ENCODE peak calls at places on chromosomes 16 and 17, in nine cellular contexts. One of them, this sample, is unnamed.

GRCh38 chr16:81494888-81495287 is 50.3 kb downstream of the CMIP start:
- DNase-seq in PC-3: no peak
- DNase-seq in thoracic aorta: no peak
- DNase-seq in OCI-LY7: no peak
- DNase-seq in CD8-positive, alpha-beta T cell: no peak
- DNase-seq in A549: no peak
- DNase-seq in heart right ventricle: no peak
- DNase-seq in progenitor cell of endocrine pancreas: no peak
- DNase-seq in H9: no peak
- DNase-seq in this sample: no peak

GRCh38 chr16:30472328-30472942 is at the start of gene ITGAL:
- DNase-seq in PC-3: no peak
- DNase-seq in thoracic aorta: no peak
- DNase-seq in OCI-LY7: peak; percentile 90
- DNase-seq in CD8-positive, alpha-beta T cell: peak; percentile 80
- DNase-seq in A549: no peak
- DNase-seq in heart right ventricle: peak; percentile 35
- DNase-seq in progenitor cell of endocrine pancreas: no peak
- DNase-seq in H9: no peak
- DNase-seq in this sample: no peak

GRCh38 chr16:57257455-57258070 is 12.5 kb downstream of the ARL2BP start:
- DNase-seq in PC-3: no peak
- DNase-seq in thoracic aorta: no peak
- DNase-seq in OCI-LY7: no peak
- DNase-seq in CD8-positive, alpha-beta T cell: no peak
- DNase-seq in A549: no peak
- DNase-seq in heart right ventricle: no peak
- DNase-seq in progenitor cell of endocrine pancreas: no peak
- DNase-seq in H9: no peak
- DNase-seq in this sample: no peak

GRCh38 chr17:42980766-42981397 is 517 bp downstream of the RUNDC1 start:
- DNase-seq in PC-3: peak; percentile 62
- DNase-seq in thoracic aorta: no peak
- DNase-seq in OCI-LY7: peak; percentile 86
- DNase-seq in CD8-positive, alpha-beta T cell: peak; percentile 55
- DNase-seq in A549: peak; percentile 75
- DNase-seq in heart right ventricle: peak; percentile 37
- DNase-seq in progenitor cell of endocrine pancreas: peak; percentile 44
- DNase-seq in H9: peak; percentile 71
- DNase-seq in this sample: peak; percentile 57

GRCh38 chr17:45640141-45640850 is 143.8 kb upstream of the CRHR1 start:
- DNase-seq in PC-3: peak; percentile 91
- DNase-seq in thoracic aorta: peak; percentile 9
- DNase-seq in OCI-LY7: peak; percentile 75
- DNase-seq in CD8-positive, alpha-beta T cell: peak; percentile 77
- DNase-seq in A549: peak; percentile 88
- DNase-seq in heart right ventricle: peak; percentile 62
- DNase-seq in progenitor cell of endocrine pancreas: peak; percentile 78
- DNase-seq in H9: peak; percentile 90
- DNase-seq in this sample: peak; percentile 90

GRCh38 chr16:5502467-5502869 is 404.9 kb upstream of the EEF2KMT start:
- DNase-seq in PC-3: no peak
- DNase-seq in thoracic aorta: no peak
- DNase-seq in OCI-LY7: peak; percentile 1
- DNase-seq in CD8-positive, alpha-beta T cell: no peak
- DNase-seq in A549: peak; percentile 17
- DNase-seq in heart right ventricle: no peak
- DNase-seq in progenitor cell of endocrine pancreas: peak; percentile 39
- DNase-seq in H9: peak; percentile 74
- DNase-seq in this sample: peak; percentile 53

GRCh38 chr16:54142787-54143186 is 143.8 kb downstream of the IRX3 start:
- DNase-seq in PC-3: no peak
- DNase-seq in thoracic aorta: no peak
- DNase-seq in OCI-LY7: no peak
- DNase-seq in CD8-positive, alpha-beta T cell: no peak
- DNase-seq in A549: no peak
- DNase-seq in heart right ventricle: no peak
- DNase-seq in progenitor cell of endocrine pancreas: no peak
- DNase-seq in H9: no peak
- DNase-seq in this sample: no peak

GRCh38 chr17:9862191-9862590 is 36.5 kb downstream of the GLP2R start:
- DNase-seq in PC-3: peak; percentile 11
- DNase-seq in thoracic aorta: no peak
- DNase-seq in OCI-LY7: no peak
- DNase-seq in CD8-positive, alpha-beta T cell: no peak
- DNase-seq in A549: peak; percentile 24
- DNase-seq in heart right ventricle: no peak
- DNase-seq in progenitor cell of endocrine pancreas: no peak
- DNase-seq in H9: no peak
- DNase-seq in this sample: no peak

GRCh38 chr17:35766903-35767510 is 6.3 kb downstream of the C17orf50 start:
- DNase-seq in PC-3: peak; percentile 61
- DNase-seq in thoracic aorta: no peak
- DNase-seq in OCI-LY7: peak; percentile 46
- DNase-seq in CD8-positive, alpha-beta T cell: peak; percentile 16
- DNase-seq in A549: peak; percentile 58
- DNase-seq in heart right ventricle: no peak
- DNase-seq in progenitor cell of endocrine pancreas: no peak
- DNase-seq in H9: no peak
- DNase-seq in this sample: no peak

DNA sequence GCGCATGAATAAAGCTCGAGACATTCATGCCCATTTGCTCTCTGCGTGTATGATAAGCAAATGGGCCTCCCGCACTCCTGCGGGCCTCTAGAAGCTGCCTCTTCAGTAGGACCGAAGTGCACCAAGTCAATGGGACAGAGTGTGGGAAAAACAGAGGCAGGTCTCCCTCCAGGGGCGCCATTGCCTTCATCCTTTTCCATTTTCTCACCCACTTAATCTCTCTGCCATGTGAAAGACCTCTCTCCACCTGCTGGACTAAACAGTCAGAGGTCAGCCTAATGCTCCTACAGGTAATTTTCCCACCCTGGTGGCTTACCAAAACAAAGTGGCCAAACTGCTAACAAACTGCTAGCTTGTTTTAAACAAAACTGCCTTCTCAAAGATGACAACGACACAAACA is 210.9 kb downstream of the ZFHX3 start:
- DNase-seq in PC-3: no peak
- DNase-seq in thoracic aorta: no peak
- DNase-seq in OCI-LY7: no peak
- DNase-seq in CD8-positive, alpha-beta T cell: no peak
- DNase-seq in A549: peak; percentile 22
- DNase-seq in heart right ventricle: no peak
- DNase-seq in progenitor cell of endocrine pancreas: no peak
- DNase-seq in H9: peak; percentile 66
- DNase-seq in this sample: no peak
- TF ChIP-seq CTCF in PC-3: peak; percentile 19
- TF ChIP-seq CTCF in thoracic aorta: no peak
- TF ChIP-seq CTCF in OCI-LY7: peak; percentile 34
- TF ChIP-seq CTCF in CD8-positive, alpha-beta T cell: no peak
- TF ChIP-seq CTCF in A549: no peak
- TF ChIP-seq CTCF in heart right ventricle: no peak
- TF ChIP-seq CTCF in progenitor cell of endocrine pancreas: peak; percentile 36
- TF ChIP-seq CTCF in H9: peak; percentile 57
- TF ChIP-seq CTCF in this sample: no peak

GRCh38 chr16:75555707-75556512 is at the start of gene TMEM231:
- DNase-seq in PC-3: peak; percentile 83
- DNase-seq in thoracic aorta: peak; percentile 95
- DNase-seq in OCI-LY7: peak; percentile 95
- DNase-seq in CD8-positive, alpha-beta T cell: peak; percentile 98
- DNase-seq in A549: peak; percentile 91
- DNase-seq in heart right ventricle: peak; percentile 98
- DNase-seq in progenitor cell of endocrine pancreas: peak; percentile 87
- DNase-seq in H9: peak; percentile 96
- DNase-seq in this sample: peak; percentile 98
- TF ChIP-seq CTCF in PC-3: no peak
- TF ChIP-seq CTCF in thoracic aorta: no peak
- TF ChIP-seq CTCF in OCI-LY7: peak; percentile 20
- TF ChIP-seq CTCF in CD8-positive, alpha-beta T cell: no peak
- TF ChIP-seq CTCF in A549: no peak
- TF ChIP-seq CTCF in heart right ventricle: no peak
- TF ChIP-seq CTCF in progenitor cell of endocrine pancreas: peak; percentile 18
- TF ChIP-seq CTCF in H9: no peak
- TF ChIP-seq CTCF in this sample: no peak

GRCh38 chr16:66484453-66485213 is 57.5 kb downstream of the BEAN1 start:
- DNase-seq in PC-3: no peak
- DNase-seq in thoracic aorta: no peak
- DNase-seq in OCI-LY7: peak; percentile 24
- DNase-seq in CD8-positive, alpha-beta T cell: no peak
- DNase-seq in A549: peak; percentile 19
- DNase-seq in heart right ventricle: no peak
- DNase-seq in progenitor cell of endocrine pancreas: no peak
- DNase-seq in H9: peak; percentile 26
- DNase-seq in this sample: no peak
- TF ChIP-seq CTCF in PC-3: no peak
- TF ChIP-seq CTCF in thoracic aorta: no peak
- TF ChIP-seq CTCF in OCI-LY7: peak; percentile 21
- TF ChIP-seq CTCF in CD8-positive, alpha-beta T cell: no peak
- TF ChIP-seq CTCF in A549: no peak
- TF ChIP-seq CTCF in heart right ventricle: no peak
- TF ChIP-seq CTCF in progenitor cell of endocrine pancreas: no peak
- TF ChIP-seq CTCF in H9: no peak
- TF ChIP-seq CTCF in this sample: no peak

DNA sequence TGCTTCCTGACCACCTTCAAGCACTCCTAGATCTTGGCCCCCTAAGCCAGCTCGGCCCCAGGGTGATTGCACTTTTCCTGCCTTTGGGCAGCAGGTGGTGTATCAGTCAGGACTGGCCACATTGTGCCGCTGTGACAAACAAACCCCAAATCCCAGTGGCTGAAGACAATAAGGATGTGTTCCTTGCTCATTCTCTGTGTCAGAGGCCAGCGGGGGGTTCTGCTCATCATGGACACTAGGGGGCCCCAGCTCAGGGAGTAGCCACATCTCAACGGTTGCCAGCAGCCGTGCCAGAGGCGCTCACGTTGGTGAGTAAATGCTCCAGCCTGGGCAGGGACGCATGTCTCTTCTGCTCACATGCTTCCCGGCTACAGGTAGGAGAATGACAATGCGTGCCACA is 60.4 kb downstream of the ZDHHC7 start:
- DNase-seq in PC-3: peak; percentile 42
- DNase-seq in thoracic aorta: no peak
- DNase-seq in OCI-LY7: peak; percentile 49
- DNase-seq in CD8-positive, alpha-beta T cell: peak; percentile 31
- DNase-seq in A549: peak; percentile 66
- DNase-seq in heart right ventricle: no peak
- DNase-seq in progenitor cell of endocrine pancreas: no peak
- DNase-seq in H9: peak; percentile 60
- DNase-seq in this sample: peak; percentile 21
- TF ChIP-seq CTCF in PC-3: peak; percentile 58
- TF ChIP-seq CTCF in thoracic aorta: no peak
- TF ChIP-seq CTCF in OCI-LY7: peak; percentile 66
- TF ChIP-seq CTCF in CD8-positive, alpha-beta T cell: no peak
- TF ChIP-seq CTCF in A549: peak; percentile 19
- TF ChIP-seq CTCF in heart right ventricle: no peak
- TF ChIP-seq CTCF in progenitor cell of endocrine pancreas: no peak
- TF ChIP-seq CTCF in H9: peak; percentile 50
- TF ChIP-seq CTCF in this sample: no peak

GRCh38 chr16:49851468-49851787 is 4.5 kb downstream of the ZNF423 start:
- DNase-seq in PC-3: no peak
- DNase-seq in thoracic aorta: no peak
- DNase-seq in OCI-LY7: no peak
- DNase-seq in CD8-positive, alpha-beta T cell: no peak
- DNase-seq in A549: no peak
- DNase-seq in heart right ventricle: no peak
- DNase-seq in progenitor cell of endocrine pancreas: no peak
- DNase-seq in H9: no peak
- DNase-seq in this sample: no peak

GRCh38 chr16:49849709-49850108 is 6.2 kb downstream of the ZNF423 start:
- DNase-seq in PC-3: no peak
- DNase-seq in thoracic aorta: no peak
- DNase-seq in OCI-LY7: no peak
- DNase-seq in CD8-positive, alpha-beta T cell: no peak
- DNase-seq in A549: no peak
- DNase-seq in heart right ventricle: no peak
- DNase-seq in progenitor cell of endocrine pancreas: no peak
- DNase-seq in H9: no peak
- DNase-seq in this sample: no peak

GRCh38 chr16:49849037-49849436 is 6.9 kb downstream of the ZNF423 start:
- DNase-seq in PC-3: no peak
- DNase-seq in thoracic aorta: no peak
- DNase-seq in OCI-LY7: no peak
- DNase-seq in CD8-positive, alpha-beta T cell: no peak
- DNase-seq in A549: no peak
- DNase-seq in heart right ventricle: no peak
- DNase-seq in progenitor cell of endocrine pancreas: no peak
- DNase-seq in H9: no peak
- DNase-seq in this sample: no peak

GRCh38 chr16:49848530-49848929 is 7.4 kb downstream of the ZNF423 start:
- DNase-seq in PC-3: no peak
- DNase-seq in thoracic aorta: no peak
- DNase-seq in OCI-LY7: no peak
- DNase-seq in CD8-positive, alpha-beta T cell: no peak
- DNase-seq in A549: no peak
- DNase-seq in heart right ventricle: no peak
- DNase-seq in progenitor cell of endocrine pancreas: no peak
- DNase-seq in H9: no peak
- DNase-seq in this sample: no peak

GRCh38 chr16:49850558-49851467 is 5.1 kb downstream of the ZNF423 start:
- DNase-seq in PC-3: no peak
- DNase-seq in thoracic aorta: no peak
- DNase-seq in OCI-LY7: no peak
- DNase-seq in CD8-positive, alpha-beta T cell: no peak
- DNase-seq in A549: no peak
- DNase-seq in heart right ventricle: no peak
- DNase-seq in progenitor cell of endocrine pancreas: no peak
- DNase-seq in H9: no peak
- DNase-seq in this sample: no peak
- TF ChIP-seq CTCF in PC-3: no peak
- TF ChIP-seq CTCF in thoracic aorta: no peak
- TF ChIP-seq CTCF in OCI-LY7: no peak
- TF ChIP-seq CTCF in CD8-positive, alpha-beta T cell: no peak
- TF ChIP-seq CTCF in A549: no peak
- TF ChIP-seq CTCF in heart right ventricle: no peak
- TF ChIP-seq CTCF in progenitor cell of endocrine pancreas: no peak
- TF ChIP-seq CTCF in H9: no peak
- TF ChIP-seq CTCF in this sample: no peak

DNA sequence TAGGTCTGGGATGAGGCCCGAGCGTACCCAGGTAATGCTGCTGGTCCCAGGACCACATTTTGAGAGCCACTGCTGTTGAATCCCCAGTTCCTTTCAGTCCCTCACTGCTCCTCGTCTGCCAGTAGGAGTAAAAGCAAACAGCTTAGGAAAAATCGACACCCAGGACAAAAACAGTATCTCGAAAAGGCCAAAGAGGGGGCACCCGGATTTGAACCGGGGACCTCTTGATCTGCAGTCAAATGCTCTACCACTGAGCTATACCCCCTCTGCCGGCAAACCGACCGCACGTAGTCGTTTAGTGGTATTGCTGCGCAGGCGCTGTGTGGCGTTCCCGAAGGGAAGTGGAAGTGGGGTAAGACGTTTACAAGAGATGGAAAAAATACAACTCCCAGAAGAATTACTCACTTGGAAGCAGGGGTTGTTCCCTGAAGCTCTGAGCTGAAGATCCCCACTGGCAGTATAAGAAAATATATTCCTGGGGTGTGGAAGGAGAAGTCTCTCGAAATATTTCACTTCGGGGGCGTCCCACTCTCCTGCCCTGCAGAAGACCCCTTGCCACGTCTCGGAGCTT is 2.2 kb upstream of the PLXDC1 start:
- DNase-seq in PC-3: peak; percentile 87
- DNase-seq in thoracic aorta: peak; percentile 64
- DNase-seq in OCI-LY7: peak; percentile 85
- DNase-seq in CD8-positive, alpha-beta T cell: peak; percentile 95
- DNase-seq in A549: peak; percentile 90
- DNase-seq in heart right ventricle: peak; percentile 92
- DNase-seq in progenitor cell of endocrine pancreas: peak; percentile 98
- DNase-seq in H9: peak; percentile 92
- DNase-seq in this sample: peak; percentile 96
- TF ChIP-seq CTCF in PC-3: no peak
- TF ChIP-seq CTCF in thoracic aorta: no peak
- TF ChIP-seq CTCF in OCI-LY7: no peak
- TF ChIP-seq CTCF in CD8-positive, alpha-beta T cell: no peak
- TF ChIP-seq CTCF in A549: no peak
- TF ChIP-seq CTCF in heart right ventricle: peak; percentile 38
- TF ChIP-seq CTCF in progenitor cell of endocrine pancreas: no peak
- TF ChIP-seq CTCF in H9: no peak
- TF ChIP-seq CTCF in this sample: no peak

This sample was measured in nephron progenitor cell.